ENCODE peak calls at places on chromosomes 3 and 15, in ten cellular contexts. R is endothelial cell of umbilical vein, N is MG63, T is BE2C, U is heart right ventricle, H is aorta, A is right lobe of liver, Q is iPS DF 6.9, B is mesendoderm, Z is Caco-2. L is an unnamed sample. For H3K36me3 and H3K27me3, the result is how much of the 10 kb centered on the place peaks cover.

GRCh38 chr3:125585595-125586223 is 9.6 kb downstream of the OSBPL11 start:
- DNase-seq in A (peak), Z (peak), B (peak), T (peak), N (peak), H (no peak), R (peak), Q (peak), U (no peak), L (peak)

GRCh38 chr15:81197688-81198281 is 1.1 kb downstream of the IL16 start:
- DNase-seq in B (no peak), Z (no peak), U (no peak), H (no peak), R (no peak), N (no peak), T (no peak), Q (no peak), A (no peak), L (no peak)

GRCh38 chr3:99823723-99824711 is 6.4 kb downstream of the CMSS1 start:
- DNase-seq in A (no peak), N (no peak), H (no peak), Z (no peak), R (no peak), B (peak), Q (no peak), U (no peak), T (peak), L (no peak)

GRCh38 chr3:197268319-197268718 is 30.1 kb downstream of the DLG1 start:
- DNase-seq in Q (no peak), T (no peak), Z (no peak), A (no peak), B (no peak), N (no peak), H (no peak), R (no peak), U (no peak), L (no peak)

GRCh38 chr3:111917300-111917699 is 58.2 kb downstream of the PHLDB2 start:
- DNase-seq in U (no peak), H (no peak), Z (no peak), Q (no peak), A (no peak), B (peak), R (peak), N (peak), T (no peak), L (no peak)

GRCh38 chr15:66765478-66766281 is 63.6 kb downstream of the SMAD6 start:
- DNase-seq in Z (peak), A (peak), Q (no peak), H (peak), N (peak), T (peak), R (peak), B (no peak), U (no peak), L (no peak)

GRCh38 chr3:58948018-58948417 is 101.8 kb downstream of the CFAP20DC start:
- DNase-seq in U (no peak), Q (no peak), T (no peak), Z (no peak), A (no peak), N (no peak), R (no peak), B (no peak), H (no peak), L (no peak)

GRCh38 chr3:57556459-57557087 is 499 bp downstream of the PDE12 start:
- DNase-seq in Q (no peak), B (no peak), A (no peak), R (no peak), T (no peak), Z (no peak), H (peak), U (peak), N (peak), L (peak)

GRCh38 chr3:190010486-190010885 is 110.2 kb downstream of the P3H2 start:
- DNase-seq in T (no peak), Q (no peak), U (no peak), N (no peak), B (no peak), Z (no peak), R (no peak), H (no peak), A (no peak), L (no peak)

GRCh38 chr3:39379778-39380155 is 3.4 kb upstream of the SLC25A38 start:
- DNase-seq in U (no peak), H (no peak), Z (no peak), T (no peak), Q (no peak), A (no peak), R (no peak), N (no peak), B (no peak), L (no peak)

GRCh38 chr15:87527416-87527815 is 729.1 kb downstream of the NTRK3 start:
- DNase-seq in U (no peak), H (no peak), Q (no peak), N (peak), A (no peak), Z (no peak), T (no peak), R (no peak), B (peak), L (no peak)

GRCh38 chr3:178308696-178309278 is 227.4 kb upstream of the KCNMB2 start:
- DNase-seq in R (no peak), H (no peak), N (no peak), Z (no peak), B (no peak), U (no peak), Q (no peak), A (no peak), T (no peak), L (no peak)

GRCh38 chr3:176697284-176697889 is 499.9 kb downstream of the TBL1XR1 start:
- DNase-seq in A (no peak), Z (no peak), H (no peak), B (peak), U (no peak), T (no peak), N (no peak), R (no peak), Q (no peak), L (no peak)

GRCh38 chr15:79167776-79168175 is 77.2 kb upstream of the RASGRF1 start:
- DNase-seq in N (no peak), R (no peak), H (no peak), Z (no peak), U (no peak), B (no peak), Q (no peak), A (no peak), T (no peak), L (no peak)

GRCh38 chr15:67771201-67771600 is 54.1 kb upstream of the SKOR1 start:
- DNase-seq in H (no peak), B (peak), Q (no peak), A (no peak), Z (no peak), T (peak), N (no peak), R (no peak), U (no peak), L (no peak)

GRCh38 chr15:100918690-100919480 is at the start of gene LRRK1:
- DNase-seq in A (peak), N (peak), Q (no peak), B (peak), H (peak), R (peak), Z (peak), T (peak), U (peak), L (no peak)
- H3K36me3 ChIP-seq in A (under half), N (half or more), Q (under half), B (under half), H (under half), R (under half), Z (under half), T (under half), U (under half), L (under half)

GRCh38 chr15:73942751-73943270 is 16.5 kb downstream of the LOXL1 start:
- DNase-seq in A (no peak), T (no peak), H (peak), U (no peak), B (no peak), N (no peak), Z (no peak), Q (no peak), R (no peak), L (no peak)

GRCh38 chr15:73941871-73942635 is 15.8 kb downstream of the LOXL1 start:
- DNase-seq in H (peak), T (peak), R (no peak), A (no peak), Z (no peak), B (no peak), Q (no peak), N (peak), U (no peak), L (peak)

GRCh38 chr15:73941449-73941848 is 15.2 kb downstream of the LOXL1 start:
- DNase-seq in Z (no peak), R (no peak), T (no peak), N (no peak), A (no peak), B (peak), Q (no peak), H (no peak), U (no peak), L (no peak)

GRCh38 chr15:73940061-73940981 is 14.1 kb downstream of the LOXL1 start:
- DNase-seq in R (no peak), U (no peak), T (peak), N (peak), A (no peak), B (no peak), Q (no peak), Z (no peak), H (peak), L (no peak)

DNA sequence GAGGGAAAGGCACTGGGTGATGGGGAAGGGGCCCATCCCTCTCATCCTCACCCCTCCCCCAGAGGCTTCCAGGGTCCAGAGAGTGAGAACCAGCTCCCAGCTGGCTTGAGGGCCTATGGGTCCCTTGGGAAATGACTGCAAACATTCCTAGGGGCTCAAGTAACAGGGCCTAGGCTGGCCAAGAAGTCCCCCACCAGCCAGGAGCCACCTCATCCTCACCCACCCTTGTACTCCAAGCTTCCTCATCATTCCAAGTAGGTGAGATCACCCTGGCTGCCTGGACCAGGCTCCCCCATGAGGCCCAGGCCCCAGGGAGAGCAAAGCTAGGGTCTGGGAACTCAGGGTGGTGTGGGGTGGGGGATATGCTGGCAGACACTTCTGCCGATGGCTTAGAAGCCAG is 14.8 kb downstream of the LOXL1 start:
- DNase-seq in A (no peak), U (no peak), H (peak), Z (no peak), R (no peak), B (peak), T (no peak), N (peak), Q (no peak), L (no peak)
- H3K27me3 ChIP-seq in A (under half), U (under half), H (under half), Z (under half), R (under half), B (under half), T (under half), N (under half), Q (under half), L (under half)

GRCh38 chr15:63623231-63623969 is 26.2 kb downstream of the FBXL22 start:
- DNase-seq in Z (no peak), Q (no peak), U (no peak), A (no peak), B (no peak), N (no peak), H (no peak), R (no peak), T (no peak), L (no peak)

GRCh38 chr15:63626955-63627354 is 29.8 kb downstream of the FBXL22 start:
- DNase-seq in H (no peak), Q (no peak), T (no peak), B (no peak), U (no peak), Z (no peak), R (no peak), N (no peak), A (no peak), L (no peak)

GRCh38 chr15:63630036-63630751 is 33.0 kb downstream of the FBXL22 start:
- DNase-seq in U (no peak), Z (no peak), A (no peak), R (no peak), H (no peak), T (no peak), B (no peak), N (no peak), Q (no peak), L (no peak)

GRCh38 chr15:63633312-63633711 is 36.1 kb downstream of the FBXL22 start:
- DNase-seq in A (no peak), Z (no peak), B (no peak), Q (no peak), U (no peak), N (no peak), R (peak), T (no peak), H (no peak), L (no peak)

GRCh38 chr15:63628123-63628822 is 31.1 kb downstream of the FBXL22 start:
- DNase-seq in R (no peak), T (no peak), Z (no peak), U (no peak), B (no peak), N (no peak), Q (no peak), H (no peak), A (no peak), L (no peak)
- H3K36me3 ChIP-seq in R (under half), T (under half), Z (under half), U (under half), B (under half), N (half or more), Q (under half), H (under half), A (under half), L (half or more)

DNA sequence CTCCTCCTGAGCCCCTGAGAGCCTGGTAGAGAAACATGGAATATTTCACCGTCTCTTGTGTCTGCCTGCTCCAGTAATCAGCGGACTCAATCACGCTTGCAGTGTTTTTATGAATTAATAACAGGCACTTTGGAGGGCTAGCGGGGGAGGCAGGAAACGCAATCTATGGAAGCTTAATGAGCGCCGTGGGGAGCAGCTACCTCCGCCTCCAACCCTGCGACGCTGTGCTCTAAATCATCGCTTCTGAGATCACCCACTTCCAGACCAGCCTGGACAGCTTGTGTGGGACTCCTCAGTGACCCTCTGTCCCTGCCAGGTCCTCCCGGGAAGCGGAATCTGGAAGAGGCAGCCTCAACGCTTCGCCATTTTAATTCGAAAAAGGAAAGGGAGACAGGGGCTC is 221.2 kb downstream of the TLE3 start:
- DNase-seq in Z (no peak), Q (no peak), T (no peak), N (no peak), H (no peak), U (no peak), A (no peak), R (no peak), B (no peak), L (no peak)
- H3K27me3 ChIP-seq in Z (under half), Q (under half), T (under half), N (under half), H (under half), U (under half), A (under half), R (under half), B (under half), L (under half)

GRCh38 chr15:42220216-42220615 is 12.1 kb upstream of the VPS39 start:
- DNase-seq in Q (no peak), B (no peak), U (no peak), Z (no peak), A (no peak), R (peak), T (no peak), H (no peak), N (no peak), L (no peak)
- H3K36me3 ChIP-seq in Q (under half), B (under half), U (under half), Z (under half), A (under half), R (under half), T (under half), H (under half), N (half or more), L (under half)

GRCh38 chr3:35640736-35641135 is 1.4 kb downstream of the ARPP21 start:
- DNase-seq in T (no peak), R (no peak), Z (no peak), B (no peak), A (no peak), U (no peak), H (no peak), N (no peak), Q (no peak), L (no peak)

GRCh38 chr3:35644461-35644860 is 5.1 kb downstream of the ARPP21 start:
- DNase-seq in U (no peak), Z (no peak), H (no peak), B (no peak), N (no peak), R (no peak), A (no peak), Q (no peak), T (no peak), L (no peak)

GRCh38 chr3:35640186-35640584 is 860 bp downstream of the ARPP21 start:
- DNase-seq in N (no peak), T (no peak), R (no peak), H (no peak), Q (no peak), A (no peak), B (no peak), U (no peak), Z (no peak), L (no peak)

GRCh38 chr3:35643391-35643790 is 4.1 kb downstream of the ARPP21 start:
- DNase-seq in H (no peak), Z (no peak), R (no peak), B (peak), N (no peak), A (no peak), T (no peak), U (no peak), Q (no peak), L (no peak)

GRCh38 chr3:35641920-35642532 is 2.7 kb downstream of the ARPP21 start:
- DNase-seq in A (no peak), U (no peak), B (no peak), T (no peak), R (no peak), H (no peak), N (no peak), Q (no peak), Z (no peak), L (no peak)
- H3K27me3 ChIP-seq in A (under half), U (under half), B (under half), T (under half), R (under half), H (under half), N (under half), Q (under half), Z (under half), L (under half)

DNA sequence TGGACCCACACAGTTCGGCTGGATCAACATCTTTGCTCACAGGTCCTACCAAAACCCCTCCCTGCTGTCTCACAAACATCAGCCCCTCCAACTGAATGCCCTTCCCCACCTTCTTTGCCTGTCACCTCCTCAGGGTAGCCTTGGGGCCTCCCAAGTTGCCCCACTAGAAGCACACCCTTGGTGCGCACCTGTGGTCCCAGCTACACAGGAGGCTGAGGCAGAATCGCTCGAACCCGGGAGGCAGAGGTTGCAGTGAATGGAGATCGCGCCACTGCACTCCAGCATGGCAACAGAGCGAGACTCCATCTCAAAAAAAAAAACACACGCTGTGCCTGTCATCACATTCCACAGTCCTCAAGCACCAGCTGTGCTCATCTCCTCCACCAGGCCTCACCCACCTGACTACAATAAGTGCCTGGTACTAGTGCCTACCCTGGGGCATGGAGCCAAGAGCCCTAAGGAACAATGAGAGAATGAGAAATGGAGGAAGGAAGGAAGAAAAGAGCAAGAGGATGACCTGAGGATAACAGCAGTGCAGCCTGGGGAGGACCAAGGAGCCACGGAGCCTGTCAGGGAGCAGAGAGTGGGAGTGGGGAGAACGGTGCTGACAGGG is 26.0 kb downstream of the RPN1 start:
- DNase-seq in B (no peak), A (no peak), R (peak), U (no peak), T (no peak), H (no peak), Q (no peak), N (no peak), Z (no peak), L (no peak)
- H3K36me3 ChIP-seq in B (under half), A (under half), R (under half), U (under half), T (half or more), H (under half), Q (under half), N (half or more), Z (under half), L (half or more)

GRCh38 chr3:151428386-151428785 is 32.5 kb downstream of the IGSF10 start:
- DNase-seq in U (no peak), N (peak), A (no peak), Q (no peak), B (no peak), R (no peak), T (no peak), H (no peak), Z (no peak), L (no peak)
- H3K27me3 ChIP-seq in U (under half), N (under half), A (under half), Q (under half), B (under half), R (under half), T (under half), H (under half), Z (under half), L (under half)

GRCh38 chr3:16352428-16352827 is 87.4 kb downstream of the OXNAD1 start:
- DNase-seq in A (no peak), N (no peak), Z (no peak), T (no peak), H (no peak), Q (no peak), B (no peak), R (no peak), U (no peak), L (no peak)

GRCh38 chr3:16350953-16351318 is 85.9 kb downstream of the OXNAD1 start:
- DNase-seq in U (no peak), T (no peak), B (no peak), R (no peak), N (no peak), Q (no peak), H (no peak), A (no peak), Z (no peak), L (no peak)

GRCh38 chr3:16357191-16357590 is 92.2 kb downstream of the OXNAD1 start:
- DNase-seq in Z (no peak), H (no peak), R (no peak), Q (no peak), N (no peak), U (no peak), T (no peak), B (no peak), A (no peak), L (no peak)

GRCh38 chr3:16355864-16356263 is 90.9 kb downstream of the OXNAD1 start:
- DNase-seq in B (no peak), U (no peak), N (no peak), H (no peak), R (no peak), Z (no peak), T (no peak), Q (no peak), A (no peak), L (no peak)

DNA sequence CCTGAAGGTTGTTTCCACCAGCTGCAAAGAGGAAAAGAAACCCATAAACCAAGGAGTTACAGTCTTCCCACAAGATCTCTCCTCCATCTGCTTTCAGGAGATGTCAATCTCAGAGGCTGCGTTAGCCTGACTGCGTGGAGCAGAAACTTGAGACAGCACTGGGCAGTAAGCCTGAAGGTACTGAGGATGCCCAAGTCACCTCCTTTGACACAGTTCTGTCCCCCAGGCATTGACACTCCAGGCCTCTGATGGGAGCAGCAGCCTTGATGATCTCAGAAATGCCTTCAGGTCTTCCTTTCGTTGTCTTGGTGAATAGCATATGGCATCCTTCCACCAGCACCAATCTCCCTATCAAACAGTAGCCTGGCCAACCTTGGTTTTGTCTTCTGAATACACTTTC is 89.3 kb downstream of the OXNAD1 start:
- DNase-seq in R (no peak), U (no peak), H (no peak), Z (no peak), B (no peak), A (no peak), N (no peak), T (no peak), Q (no peak), L (no peak)
- H3K36me3 ChIP-seq in R (under half), U (under half), H (under half), Z (under half), B (under half), A (under half), N (under half), T (under half), Q (under half), L (under half)

L was measured in CD8-positive, alpha-beta T cell.